ENCODE peak calls at places on chromosomes 6 and 20, in nine cellular contexts. One of them, this sample, is unnamed. For H3K9me3 and H3K4me1, the result is how much of the 10 kb centered on the place peaks cover.

GRCh38 chr20:14189794-14190402 is 147.5 kb downstream of the FLRT3 start:
- DNase-seq in psoas muscle: no peak
- DNase-seq in gastrocnemius medialis: no peak
- DNase-seq in A673: peak
- DNase-seq in A549: peak
- DNase-seq in cardiac muscle cell: peak
- DNase-seq in heart left ventricle: no peak
- DNase-seq in endothelial cell of umbilical vein: peak
- DNase-seq in MM.1S: peak
- DNase-seq in this sample: peak

GRCh38 chr6:40328376-40328987 is 258.7 kb downstream of the LRFN2 start:
- DNase-seq in psoas muscle: no peak
- DNase-seq in gastrocnemius medialis: peak
- DNase-seq in A673: peak
- DNase-seq in A549: peak
- DNase-seq in cardiac muscle cell: peak
- DNase-seq in heart left ventricle: no peak
- DNase-seq in endothelial cell of umbilical vein: no peak
- DNase-seq in MM.1S: peak
- DNase-seq in this sample: no peak

GRCh38 chr6:12312736-12313135 is 22.6 kb downstream of the EDN1 start:
- DNase-seq in psoas muscle: no peak
- DNase-seq in gastrocnemius medialis: no peak
- DNase-seq in A673: no peak
- DNase-seq in A549: no peak
- DNase-seq in cardiac muscle cell: no peak
- DNase-seq in heart left ventricle: no peak
- DNase-seq in endothelial cell of umbilical vein: no peak
- DNase-seq in MM.1S: no peak
- DNase-seq in this sample: peak

GRCh38 chr20:47370214-47370613 is 13.7 kb upstream of the ZMYND8 start:
- DNase-seq in psoas muscle: no peak
- DNase-seq in gastrocnemius medialis: no peak
- DNase-seq in A673: no peak
- DNase-seq in A549: no peak
- DNase-seq in cardiac muscle cell: no peak
- DNase-seq in heart left ventricle: no peak
- DNase-seq in endothelial cell of umbilical vein: no peak
- DNase-seq in MM.1S: no peak
- DNase-seq in this sample: no peak

GRCh38 chr20:24808616-24809015 is 140.5 kb upstream of the CST7 start:
- DNase-seq in psoas muscle: peak
- DNase-seq in gastrocnemius medialis: no peak
- DNase-seq in A673: no peak
- DNase-seq in A549: no peak
- DNase-seq in cardiac muscle cell: no peak
- DNase-seq in heart left ventricle: no peak
- DNase-seq in endothelial cell of umbilical vein: no peak
- DNase-seq in MM.1S: no peak
- DNase-seq in this sample: no peak

GRCh38 chr6:51842487-51843469 is 244.6 kb downstream of the PKHD1 start:
- DNase-seq in psoas muscle: no peak
- DNase-seq in gastrocnemius medialis: no peak
- DNase-seq in A673: peak
- DNase-seq in A549: no peak
- DNase-seq in cardiac muscle cell: no peak
- DNase-seq in heart left ventricle: no peak
- DNase-seq in endothelial cell of umbilical vein: no peak
- DNase-seq in MM.1S: no peak
- DNase-seq in this sample: no peak

GRCh38 chr6:52697903-52698302 is 27.0 kb downstream of the TMEM14A start:
- DNase-seq in psoas muscle: no peak
- DNase-seq in gastrocnemius medialis: no peak
- DNase-seq in A673: peak
- DNase-seq in A549: peak
- DNase-seq in cardiac muscle cell: no peak
- DNase-seq in heart left ventricle: no peak
- DNase-seq in endothelial cell of umbilical vein: peak
- DNase-seq in MM.1S: no peak
- DNase-seq in this sample: peak

GRCh38 chr6:101666256-101666655 is 272.7 kb downstream of the GRIK2 start:
- DNase-seq in psoas muscle: no peak
- DNase-seq in gastrocnemius medialis: no peak
- DNase-seq in A673: no peak
- DNase-seq in A549: peak
- DNase-seq in cardiac muscle cell: no peak
- DNase-seq in heart left ventricle: no peak
- DNase-seq in endothelial cell of umbilical vein: no peak
- DNase-seq in MM.1S: no peak
- DNase-seq in this sample: peak

GRCh38 chr6:122432816-122433215 is 33.4 kb downstream of the HSF2 start:
- DNase-seq in psoas muscle: no peak
- DNase-seq in gastrocnemius medialis: no peak
- DNase-seq in A673: no peak
- DNase-seq in A549: no peak
- DNase-seq in cardiac muscle cell: no peak
- DNase-seq in heart left ventricle: no peak
- DNase-seq in endothelial cell of umbilical vein: no peak
- DNase-seq in MM.1S: no peak
- DNase-seq in this sample: peak

GRCh38 chr6:129980821-129981220 is 37.6 kb upstream of the L3MBTL3 start:
- DNase-seq in psoas muscle: no peak
- DNase-seq in gastrocnemius medialis: no peak
- DNase-seq in A673: no peak
- DNase-seq in A549: no peak
- DNase-seq in cardiac muscle cell: no peak
- DNase-seq in heart left ventricle: no peak
- DNase-seq in endothelial cell of umbilical vein: no peak
- DNase-seq in MM.1S: no peak
- DNase-seq in this sample: no peak

GRCh38 chr6:127342296-127342945 is 988 bp downstream of the ECHDC1 start:
- DNase-seq in psoas muscle: no peak
- DNase-seq in gastrocnemius medialis: no peak
- DNase-seq in A673: peak
- DNase-seq in A549: peak
- DNase-seq in cardiac muscle cell: peak
- DNase-seq in heart left ventricle: no peak
- DNase-seq in endothelial cell of umbilical vein: peak
- DNase-seq in MM.1S: peak
- DNase-seq in this sample: peak

GRCh38 chr6:165662671-165663282 is at the start of gene PDE10A:
- DNase-seq in psoas muscle: no peak
- DNase-seq in gastrocnemius medialis: no peak
- DNase-seq in A673: peak
- DNase-seq in A549: peak
- DNase-seq in cardiac muscle cell: peak
- DNase-seq in heart left ventricle: peak
- DNase-seq in endothelial cell of umbilical vein: peak
- DNase-seq in MM.1S: no peak
- DNase-seq in this sample: peak

GRCh38 chr20:62891111-62891510 is 29.5 kb upstream of the TCFL5 start:
- DNase-seq in psoas muscle: no peak
- DNase-seq in gastrocnemius medialis: no peak
- DNase-seq in A673: no peak
- DNase-seq in A549: no peak
- DNase-seq in cardiac muscle cell: no peak
- DNase-seq in heart left ventricle: no peak
- DNase-seq in endothelial cell of umbilical vein: no peak
- DNase-seq in MM.1S: no peak
- DNase-seq in this sample: no peak

GRCh38 chr20:49713779-49714712 is at the start of gene B4GALT5:
- DNase-seq in psoas muscle: peak
- DNase-seq in gastrocnemius medialis: peak
- DNase-seq in A673: peak
- DNase-seq in A549: peak
- DNase-seq in cardiac muscle cell: peak
- DNase-seq in heart left ventricle: peak
- DNase-seq in endothelial cell of umbilical vein: peak
- DNase-seq in MM.1S: peak
- DNase-seq in this sample: peak

GRCh38 chr6:37109714-37110454 is 60.1 kb upstream of the PIM1 start:
- DNase-seq in psoas muscle: no peak
- DNase-seq in gastrocnemius medialis: peak
- DNase-seq in A673: no peak
- DNase-seq in A549: no peak
- DNase-seq in cardiac muscle cell: no peak
- DNase-seq in heart left ventricle: no peak
- DNase-seq in endothelial cell of umbilical vein: no peak
- DNase-seq in MM.1S: no peak
- DNase-seq in this sample: no peak

GRCh38 chr6:19605624-19606023 is 231.5 kb upstream of the ID4 start:
- DNase-seq in psoas muscle: no peak
- DNase-seq in gastrocnemius medialis: no peak
- DNase-seq in A673: no peak
- DNase-seq in A549: no peak
- DNase-seq in cardiac muscle cell: no peak
- DNase-seq in heart left ventricle: no peak
- DNase-seq in endothelial cell of umbilical vein: no peak
- DNase-seq in MM.1S: no peak
- DNase-seq in this sample: no peak

GRCh38 chr6:5457983-5458683 is 196.8 kb downstream of the FARS2 start:
- DNase-seq in psoas muscle: peak
- DNase-seq in gastrocnemius medialis: peak
- DNase-seq in A673: no peak
- DNase-seq in A549: no peak
- DNase-seq in cardiac muscle cell: no peak
- DNase-seq in heart left ventricle: no peak
- DNase-seq in endothelial cell of umbilical vein: no peak
- DNase-seq in MM.1S: no peak
- DNase-seq in this sample: no peak

GRCh38 chr20:51382111-51382985 is 160.2 kb downstream of the NFATC2 start:
- DNase-seq in psoas muscle: no peak
- DNase-seq in gastrocnemius medialis: no peak
- DNase-seq in A673: no peak
- DNase-seq in A549: no peak
- DNase-seq in cardiac muscle cell: no peak
- DNase-seq in heart left ventricle: no peak
- DNase-seq in endothelial cell of umbilical vein: no peak
- DNase-seq in MM.1S: no peak
- DNase-seq in this sample: no peak
- H3K4me3 ChIP-seq in psoas muscle: no peak
- H3K4me3 ChIP-seq in gastrocnemius medialis: no peak
- H3K4me3 ChIP-seq in A673: no peak
- H3K4me3 ChIP-seq in A549: no peak
- H3K4me3 ChIP-seq in cardiac muscle cell: no peak
- H3K4me3 ChIP-seq in heart left ventricle: no peak
- H3K4me3 ChIP-seq in endothelial cell of umbilical vein: no peak
- H3K4me3 ChIP-seq in MM.1S: no peak
- H3K4me3 ChIP-seq in this sample: no peak

GRCh38 chr6:152351110-152351509 is 286.1 kb downstream of the SYNE1 start:
- DNase-seq in psoas muscle: no peak
- DNase-seq in gastrocnemius medialis: peak
- DNase-seq in A673: no peak
- DNase-seq in A549: no peak
- DNase-seq in cardiac muscle cell: peak
- DNase-seq in heart left ventricle: no peak
- DNase-seq in endothelial cell of umbilical vein: no peak
- DNase-seq in MM.1S: no peak
- DNase-seq in this sample: no peak
- H3K9me3 ChIP-seq in psoas muscle: under half
- H3K9me3 ChIP-seq in gastrocnemius medialis: under half
- H3K9me3 ChIP-seq in A673: under half
- H3K9me3 ChIP-seq in A549: under half
- H3K9me3 ChIP-seq in cardiac muscle cell: under half
- H3K9me3 ChIP-seq in heart left ventricle: under half
- H3K9me3 ChIP-seq in endothelial cell of umbilical vein: under half
- H3K9me3 ChIP-seq in MM.1S: under half
- H3K9me3 ChIP-seq in this sample: under half

GRCh38 chr6:125198285-125199009 is 44.9 kb downstream of the TPD52L1 start:
- DNase-seq in psoas muscle: no peak
- DNase-seq in gastrocnemius medialis: peak
- DNase-seq in A673: no peak
- DNase-seq in A549: peak
- DNase-seq in cardiac muscle cell: no peak
- DNase-seq in heart left ventricle: no peak
- DNase-seq in endothelial cell of umbilical vein: no peak
- DNase-seq in MM.1S: no peak
- DNase-seq in this sample: no peak

GRCh38 chr6:125196613-125197012 is 43.0 kb downstream of the TPD52L1 start:
- DNase-seq in psoas muscle: no peak
- DNase-seq in gastrocnemius medialis: no peak
- DNase-seq in A673: no peak
- DNase-seq in A549: no peak
- DNase-seq in cardiac muscle cell: no peak
- DNase-seq in heart left ventricle: no peak
- DNase-seq in endothelial cell of umbilical vein: no peak
- DNase-seq in MM.1S: no peak
- DNase-seq in this sample: no peak

GRCh38 chr6:125194980-125195379 is 41.4 kb downstream of the TPD52L1 start:
- DNase-seq in psoas muscle: no peak
- DNase-seq in gastrocnemius medialis: no peak
- DNase-seq in A673: no peak
- DNase-seq in A549: no peak
- DNase-seq in cardiac muscle cell: no peak
- DNase-seq in heart left ventricle: no peak
- DNase-seq in endothelial cell of umbilical vein: no peak
- DNase-seq in MM.1S: no peak
- DNase-seq in this sample: no peak

GRCh38 chr6:125195526-125195925 is 42.0 kb downstream of the TPD52L1 start:
- DNase-seq in psoas muscle: no peak
- DNase-seq in gastrocnemius medialis: no peak
- DNase-seq in A673: no peak
- DNase-seq in A549: no peak
- DNase-seq in cardiac muscle cell: no peak
- DNase-seq in heart left ventricle: no peak
- DNase-seq in endothelial cell of umbilical vein: no peak
- DNase-seq in MM.1S: no peak
- DNase-seq in this sample: no peak

DNA sequence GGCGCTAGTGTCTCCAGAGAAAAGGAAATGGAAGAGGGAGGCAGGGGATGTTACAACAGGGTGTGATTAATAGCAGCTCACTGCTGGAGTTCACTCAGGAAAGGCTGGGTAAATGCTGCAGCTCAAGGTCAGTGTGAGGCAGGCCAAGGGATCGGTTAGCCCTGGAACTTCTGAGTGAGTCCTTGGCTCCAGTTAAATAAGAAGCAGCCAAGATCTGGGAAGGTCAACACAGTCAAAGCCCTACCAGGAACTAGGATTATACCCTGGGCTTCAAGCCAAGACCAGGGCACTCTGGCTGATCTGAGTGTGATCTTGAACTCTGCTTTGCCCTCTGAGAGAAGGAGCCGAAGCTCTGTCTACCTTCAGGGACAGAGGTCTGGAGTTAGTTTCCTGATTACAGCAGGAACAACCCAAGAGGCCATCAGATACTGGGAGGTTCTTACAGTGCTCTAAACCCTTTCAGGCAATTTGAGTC is 44.3 kb downstream of the TPD52L1 start:
- DNase-seq in psoas muscle: peak
- DNase-seq in gastrocnemius medialis: peak
- DNase-seq in A673: no peak
- DNase-seq in A549: peak
- DNase-seq in cardiac muscle cell: peak
- DNase-seq in heart left ventricle: peak
- DNase-seq in endothelial cell of umbilical vein: peak
- DNase-seq in MM.1S: no peak
- DNase-seq in this sample: peak
- H3K4me1 ChIP-seq in psoas muscle: half or more
- H3K4me1 ChIP-seq in gastrocnemius medialis: half or more
- H3K4me1 ChIP-seq in A673: under half
- H3K4me1 ChIP-seq in A549: half or more
- H3K4me1 ChIP-seq in cardiac muscle cell: under half
- H3K4me1 ChIP-seq in heart left ventricle: under half
- H3K4me1 ChIP-seq in endothelial cell of umbilical vein: under half
- H3K4me1 ChIP-seq in MM.1S: under half
- H3K4me1 ChIP-seq in this sample: under half

GRCh38 chr6:87099472-87099871 is 4.6 kb upstream of the CGA start:
- DNase-seq in psoas muscle: no peak
- DNase-seq in gastrocnemius medialis: no peak
- DNase-seq in A673: no peak
- DNase-seq in A549: no peak
- DNase-seq in cardiac muscle cell: no peak
- DNase-seq in heart left ventricle: no peak
- DNase-seq in endothelial cell of umbilical vein: no peak
- DNase-seq in MM.1S: no peak
- DNase-seq in this sample: no peak
- H3K4me3 ChIP-seq in psoas muscle: no peak
- H3K4me3 ChIP-seq in gastrocnemius medialis: no peak
- H3K4me3 ChIP-seq in A673: no peak
- H3K4me3 ChIP-seq in A549: no peak
- H3K4me3 ChIP-seq in cardiac muscle cell: no peak
- H3K4me3 ChIP-seq in heart left ventricle: no peak
- H3K4me3 ChIP-seq in endothelial cell of umbilical vein: no peak
- H3K4me3 ChIP-seq in MM.1S: no peak
- H3K4me3 ChIP-seq in this sample: no peak

This sample was measured in adipocyte.